ENCODE peak calls at places on chromosomes 16 and 17, in five cellular contexts. One of them, this sample, is unnamed. For H3K4me1, the result is how much of the 10 kb centered on the place peaks cover.

GRCh38 chr16:29900102-29900887 is at the start of gene ASPHD1:
- DNase-seq in HepG2: peak
- DNase-seq in H9: peak
- DNase-seq in SK-N-SH: peak
- DNase-seq in colonic mucosa: peak
- DNase-seq in this sample: peak

GRCh38 chr17:7041607-7042506 is 2.0 kb downstream of the SLC16A11 start:
- DNase-seq in HepG2: no peak
- DNase-seq in SK-N-SH: peak
- DNase-seq in H9: peak
- DNase-seq in colonic mucosa: no peak
- DNase-seq in this sample: no peak

GRCh38 chr17:60292697-60293096 is 99.2 kb downstream of the USP32 start:
- DNase-seq in SK-N-SH: no peak
- DNase-seq in colonic mucosa: no peak
- DNase-seq in HepG2: no peak
- DNase-seq in H9: no peak
- DNase-seq in this sample: no peak

GRCh38 chr17:80789356-80789902 is 202.2 kb upstream of the CHMP6 start:
- DNase-seq in H9: peak
- DNase-seq in colonic mucosa: no peak
- DNase-seq in SK-N-SH: no peak
- DNase-seq in HepG2: no peak
- DNase-seq in this sample: peak

GRCh38 chr17:67784364-67785121 is 40.8 kb upstream of the BPTF start:
- DNase-seq in H9: no peak
- DNase-seq in SK-N-SH: no peak
- DNase-seq in colonic mucosa: no peak
- DNase-seq in HepG2: no peak
- DNase-seq in this sample: no peak

GRCh38 chr17:81906476-81907218 is 4.6 kb downstream of the PCYT2 start:
- DNase-seq in H9: peak
- DNase-seq in SK-N-SH: no peak
- DNase-seq in HepG2: no peak
- DNase-seq in colonic mucosa: no peak
- DNase-seq in this sample: peak

GRCh38 chr17:81510798-81511549 is 1.6 kb downstream of the ACTG1 start:
- DNase-seq in colonic mucosa: peak
- DNase-seq in H9: peak
- DNase-seq in SK-N-SH: no peak
- DNase-seq in HepG2: no peak
- DNase-seq in this sample: peak

GRCh38 chr16:81261049-81261648 is 22.7 kb downstream of the BCO1 start:
- DNase-seq in H9: peak
- DNase-seq in colonic mucosa: no peak
- DNase-seq in SK-N-SH: peak
- DNase-seq in HepG2: peak
- DNase-seq in this sample: peak

GRCh38 chr17:17051380-17051779 is 9.1 kb downstream of the MPRIP start:
- DNase-seq in HepG2: no peak
- DNase-seq in H9: no peak
- DNase-seq in SK-N-SH: no peak
- DNase-seq in colonic mucosa: no peak
- DNase-seq in this sample: no peak

GRCh38 chr16:48444574-48444973 is 59.4 kb upstream of the SIAH1 start:
- DNase-seq in HepG2: no peak
- DNase-seq in H9: no peak
- DNase-seq in colonic mucosa: no peak
- DNase-seq in SK-N-SH: no peak
- DNase-seq in this sample: no peak

DNA sequence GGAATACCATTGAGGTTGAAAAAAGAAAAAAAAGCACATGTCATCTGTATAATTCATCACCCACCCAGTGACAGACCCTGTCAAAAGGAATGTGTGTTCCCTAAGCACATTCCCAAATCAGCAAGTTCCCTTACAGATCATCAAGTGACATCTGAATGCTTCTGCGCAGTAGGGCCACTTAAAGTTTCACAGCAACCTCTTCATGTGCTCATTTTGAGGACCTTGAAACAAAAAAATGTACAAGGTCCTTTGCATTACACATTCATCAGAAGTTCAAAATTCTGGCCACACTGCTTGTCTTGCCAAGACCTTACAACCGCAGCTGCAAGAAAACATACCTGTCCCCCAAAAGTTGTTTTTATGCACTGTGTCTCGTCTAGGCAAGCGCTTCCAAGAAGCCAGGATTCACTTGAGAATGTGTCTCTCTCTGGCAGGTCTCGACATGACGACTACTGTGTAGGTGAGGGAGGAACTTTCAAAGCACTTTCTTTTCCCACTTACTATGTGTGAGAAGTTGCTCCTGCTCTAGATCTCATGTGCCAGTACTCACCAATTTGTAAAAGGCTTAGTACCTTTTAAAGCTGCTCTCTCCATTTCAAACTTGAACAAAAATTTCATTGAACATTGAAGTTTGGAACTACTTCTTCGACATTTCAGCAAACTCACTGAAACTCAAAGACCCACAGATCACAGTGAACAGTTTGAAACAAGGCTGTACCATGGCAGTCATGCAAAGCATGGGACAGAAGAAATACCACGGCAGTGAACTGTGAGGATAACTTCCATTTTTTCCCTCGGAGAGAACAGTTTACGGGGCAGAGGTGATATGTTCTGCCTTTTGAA is 4.3 kb upstream of the POLG2 start:
- DNase-seq in colonic mucosa: no peak
- DNase-seq in HepG2: no peak
- DNase-seq in SK-N-SH: no peak
- DNase-seq in H9: no peak
- DNase-seq in this sample: no peak
- H3K4me1 ChIP-seq in colonic mucosa: under half
- H3K4me1 ChIP-seq in HepG2: half or more
- H3K4me1 ChIP-seq in SK-N-SH: under half
- H3K4me1 ChIP-seq in H9: under half
- H3K4me1 ChIP-seq in this sample: half or more

GRCh38 chr16:50549561-50549915 is 1.3 kb downstream of the NKD1 start:
- DNase-seq in H9: no peak
- DNase-seq in colonic mucosa: no peak
- DNase-seq in HepG2: no peak
- DNase-seq in SK-N-SH: no peak
- DNase-seq in this sample: no peak

GRCh38 chr16:50548659-50549560 is 714 bp downstream of the NKD1 start:
- DNase-seq in H9: no peak
- DNase-seq in SK-N-SH: peak
- DNase-seq in HepG2: no peak
- DNase-seq in colonic mucosa: peak
- DNase-seq in this sample: no peak

GRCh38 chr16:50547340-50547865 is 793 bp upstream of the NKD1 start:
- DNase-seq in HepG2: peak
- DNase-seq in SK-N-SH: peak
- DNase-seq in H9: peak
- DNase-seq in colonic mucosa: peak
- DNase-seq in this sample: no peak

GRCh38 chr16:50550035-50550434 is 1.8 kb downstream of the NKD1 start:
- DNase-seq in colonic mucosa: no peak
- DNase-seq in H9: no peak
- DNase-seq in SK-N-SH: no peak
- DNase-seq in HepG2: no peak
- DNase-seq in this sample: no peak

GRCh38 chr16:50547944-50548658 is at the start of gene NKD1:
- DNase-seq in H9: peak
- DNase-seq in SK-N-SH: peak
- DNase-seq in colonic mucosa: peak
- DNase-seq in HepG2: peak
- DNase-seq in this sample: no peak
- H3K9ac ChIP-seq in H9: no peak
- H3K9ac ChIP-seq in SK-N-SH: no peak
- H3K9ac ChIP-seq in colonic mucosa: peak
- H3K9ac ChIP-seq in HepG2: peak
- H3K9ac ChIP-seq in this sample: no peak

GRCh38 chr16:74463888-74464287 is 42.6 kb upstream of the CLEC18B start:
- DNase-seq in HepG2: no peak
- DNase-seq in SK-N-SH: no peak
- DNase-seq in colonic mucosa: no peak
- DNase-seq in H9: no peak
- DNase-seq in this sample: peak
- H3K4me1 ChIP-seq in HepG2: under half
- H3K4me1 ChIP-seq in SK-N-SH: under half
- H3K4me1 ChIP-seq in colonic mucosa: under half
- H3K4me1 ChIP-seq in H9: under half
- H3K4me1 ChIP-seq in this sample: under half

GRCh38 chr17:34237458-34237857 is 17.6 kb upstream of the CCL2 start:
- DNase-seq in SK-N-SH: no peak
- DNase-seq in H9: no peak
- DNase-seq in colonic mucosa: no peak
- DNase-seq in HepG2: no peak
- DNase-seq in this sample: no peak

GRCh38 chr17:34236341-34236892 is 18.7 kb upstream of the CCL2 start:
- DNase-seq in H9: no peak
- DNase-seq in HepG2: no peak
- DNase-seq in colonic mucosa: no peak
- DNase-seq in SK-N-SH: no peak
- DNase-seq in this sample: no peak

GRCh38 chr17:34230342-34230741 is 24.7 kb upstream of the CCL2 start:
- DNase-seq in SK-N-SH: no peak
- DNase-seq in HepG2: no peak
- DNase-seq in H9: no peak
- DNase-seq in colonic mucosa: no peak
- DNase-seq in this sample: no peak

GRCh38 chr17:34234616-34235015 is 20.5 kb upstream of the CCL2 start:
- DNase-seq in SK-N-SH: no peak
- DNase-seq in H9: no peak
- DNase-seq in colonic mucosa: no peak
- DNase-seq in HepG2: no peak
- DNase-seq in this sample: no peak

DNA sequence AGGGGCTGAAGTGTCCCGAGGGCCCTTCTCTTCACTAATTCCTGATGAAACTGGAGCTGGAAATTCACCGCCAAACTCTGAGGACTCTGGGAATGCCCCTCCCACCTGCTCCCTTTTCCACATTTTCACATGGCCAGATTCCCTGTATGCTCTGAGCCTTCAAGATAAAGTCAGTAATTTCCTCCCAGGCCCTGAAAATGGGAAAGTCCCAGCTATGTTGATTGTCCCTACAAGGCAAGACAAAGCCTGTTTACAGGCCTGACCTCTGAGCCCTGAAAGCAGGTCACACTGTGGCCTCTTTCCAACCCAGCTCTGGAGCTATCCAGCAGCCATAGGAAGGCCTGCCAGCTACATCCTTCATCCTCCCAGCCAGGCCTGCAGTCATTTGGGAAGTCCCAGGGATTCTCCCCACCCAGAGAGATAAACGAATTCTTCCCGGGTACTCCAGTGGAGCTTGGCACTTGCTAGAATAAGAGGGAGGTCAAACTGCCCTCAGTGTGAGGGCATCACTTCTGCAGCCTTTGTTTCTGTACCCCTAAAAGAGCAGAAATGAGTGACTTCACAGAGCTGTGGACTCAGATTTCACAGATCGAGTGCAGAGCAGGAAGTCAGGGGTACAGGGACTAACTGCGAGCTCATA is 19.6 kb upstream of the CCL2 start:
- DNase-seq in colonic mucosa: peak
- DNase-seq in H9: no peak
- DNase-seq in HepG2: no peak
- DNase-seq in SK-N-SH: no peak
- DNase-seq in this sample: no peak
- H3K9ac ChIP-seq in colonic mucosa: no peak
- H3K9ac ChIP-seq in H9: no peak
- H3K9ac ChIP-seq in HepG2: no peak
- H3K9ac ChIP-seq in SK-N-SH: no peak
- H3K9ac ChIP-seq in this sample: no peak

GRCh38 chr16:67713647-67714273 is 5.4 kb downstream of the GFOD2 start:
- DNase-seq in SK-N-SH: no peak
- DNase-seq in H9: no peak
- DNase-seq in colonic mucosa: no peak
- DNase-seq in HepG2: no peak
- DNase-seq in this sample: no peak
- H3K4me1 ChIP-seq in SK-N-SH: under half
- H3K4me1 ChIP-seq in H9: under half
- H3K4me1 ChIP-seq in colonic mucosa: under half
- H3K4me1 ChIP-seq in HepG2: under half
- H3K4me1 ChIP-seq in this sample: half or more

GRCh38 chr16:49594706-49595534 is 221.3 kb downstream of the C16orf78 start:
- DNase-seq in HepG2: no peak
- DNase-seq in SK-N-SH: peak
- DNase-seq in H9: peak
- DNase-seq in colonic mucosa: no peak
- DNase-seq in this sample: no peak
- H3K9ac ChIP-seq in HepG2: no peak
- H3K9ac ChIP-seq in SK-N-SH: no peak
- H3K9ac ChIP-seq in H9: no peak
- H3K9ac ChIP-seq in colonic mucosa: no peak
- H3K9ac ChIP-seq in this sample: no peak

GRCh38 chr17:73267648-73268537 is 6.2 kb upstream of the CPSF4L start:
- DNase-seq in HepG2: peak
- DNase-seq in SK-N-SH: no peak
- DNase-seq in H9: no peak
- DNase-seq in colonic mucosa: no peak
- DNase-seq in this sample: no peak

GRCh38 chr17:73271078-73271477 is 9.4 kb upstream of the CPSF4L start:
- DNase-seq in colonic mucosa: no peak
- DNase-seq in H9: no peak
- DNase-seq in HepG2: no peak
- DNase-seq in SK-N-SH: no peak
- DNase-seq in this sample: peak

GRCh38 chr17:73268582-73269328 is 7.1 kb upstream of the CPSF4L start:
- DNase-seq in HepG2: no peak
- DNase-seq in H9: no peak
- DNase-seq in colonic mucosa: no peak
- DNase-seq in SK-N-SH: peak
- DNase-seq in this sample: no peak

GRCh38 chr17:73269791-73270190 is 8.1 kb upstream of the CPSF4L start:
- DNase-seq in HepG2: no peak
- DNase-seq in colonic mucosa: no peak
- DNase-seq in H9: no peak
- DNase-seq in SK-N-SH: no peak
- DNase-seq in this sample: no peak

DNA sequence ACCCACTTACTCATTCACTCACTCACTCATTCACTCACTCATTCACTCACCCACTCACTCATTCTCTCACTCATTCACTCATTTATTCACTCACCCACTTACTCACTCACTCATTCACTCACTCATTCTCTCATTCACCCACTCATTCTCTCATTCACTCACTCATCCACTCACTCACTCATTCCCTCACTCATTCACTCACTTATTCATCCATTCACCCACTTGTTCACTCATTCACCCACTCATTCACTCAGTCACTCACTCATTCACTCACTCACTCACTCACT is 7.6 kb upstream of the CPSF4L start:
- DNase-seq in colonic mucosa: no peak
- DNase-seq in H9: no peak
- DNase-seq in HepG2: no peak
- DNase-seq in SK-N-SH: no peak
- DNase-seq in this sample: no peak
- H3K4me1 ChIP-seq in colonic mucosa: under half
- H3K4me1 ChIP-seq in H9: under half
- H3K4me1 ChIP-seq in HepG2: half or more
- H3K4me1 ChIP-seq in SK-N-SH: under half
- H3K4me1 ChIP-seq in this sample: under half